ENCODE peak calls at places on chromosomes 5 and 9, in eight cellular contexts. U, M, S, E, C, I, R and F are unnamed samples.

GRCh38 chr5:1545798-1546355 is 22.1 kb upstream of the LPCAT1 start:
- DNase-seq in I (peak; percentile 42), U (no peak), M (no peak), C (peak; percentile 19), R (peak; percentile 78), E (no peak), S (no peak), F (no peak)

GRCh38 chr9:123327697-123328100 is 28.3 kb upstream of the CRB2 start:
- DNase-seq in M (peak; percentile 66), S (no peak), E (peak; percentile 84), I (no peak), R (peak; percentile 82), C (no peak), U (no peak), F (no peak)

GRCh38 chr5:120257358-120257971 is 206.6 kb upstream of the PRR16 start:
- DNase-seq in S (no peak), M (no peak), I (no peak), C (no peak), R (no peak), E (no peak), U (no peak), F (no peak)

GRCh38 chr9:131951905-131952304 is 127.8 kb downstream of the MED27 start:
- DNase-seq in I (no peak), U (no peak), R (no peak), S (no peak), E (no peak), C (peak; percentile 53), M (no peak), F (no peak)

GRCh38 chr9:89313842-89314241 is 2.8 kb downstream of the CKS2 start:
- DNase-seq in I (no peak), M (no peak), E (no peak), U (no peak), S (no peak), C (peak; percentile 33), R (no peak), F (no peak)

GRCh38 chr5:119397518-119398380 is 41.9 kb downstream of the TNFAIP8 start:
- DNase-seq in R (no peak), E (no peak), S (no peak), M (no peak), C (peak; percentile 90), I (no peak), U (no peak), F (no peak)

GRCh38 chr5:109388407-109388806 is 21.4 kb downstream of the PJA2 start:
- DNase-seq in M (no peak), S (no peak), E (no peak), I (no peak), R (no peak), C (peak; percentile 41), U (no peak), F (no peak)

GRCh38 chr5:51018423-51018822 is 352.0 kb downstream of the PARP8 start:
- DNase-seq in E (no peak), C (no peak), U (no peak), I (no peak), S (no peak), M (no peak), R (no peak), F (no peak)

GRCh38 chr5:132962429-132962928 is 955 bp downstream of the AFF4 start:
- DNase-seq in E (peak; percentile 34), R (no peak), M (peak; percentile 41), C (peak; percentile 83), I (no peak), U (peak; percentile 32), S (no peak), F (no peak)

GRCh38 chr5:154779105-154779504 is 23.9 kb downstream of the LARP1 start:
- DNase-seq in U (peak; percentile 57), I (peak; percentile 79), S (no peak), E (no peak), M (no peak), C (peak; percentile 88), R (no peak), F (no peak)

GRCh38 chr5:96661101-96661840 is 905 bp upstream of the CAST start:
- DNase-seq in S (no peak), E (peak; percentile 17), R (no peak), M (peak; percentile 53), I (no peak), C (peak; percentile 63), U (no peak), F (no peak)

GRCh38 chr9:32811251-32811650 is 27.9 kb downstream of the TMEM215 start:
- DNase-seq in I (no peak), R (no peak), M (no peak), S (no peak), E (no peak), U (no peak), C (no peak), F (no peak)

GRCh38 chr5:157562111-157562581 is 13.4 kb downstream of the ADAM19 start:
- DNase-seq in C (peak; percentile 70), E (no peak), M (no peak), S (no peak), I (no peak), U (no peak), R (no peak), F (no peak)

GRCh38 chr9:34687631-34688030 is 3.4 kb downstream of the CCL19 start:
- DNase-seq in I (no peak), R (no peak), C (no peak), M (no peak), E (no peak), U (no peak), S (no peak), F (no peak)

GRCh38 chr5:142725231-142726187 is 39.6 kb upstream of the FGF1 start:
- DNase-seq in E (no peak), I (no peak), R (no peak), C (peak; percentile 36), M (no peak), S (no peak), U (no peak), F (no peak)

GRCh38 chr5:67047180-67047579 is 149.4 kb downstream of the CD180 start:
- DNase-seq in R (no peak), E (no peak), U (no peak), M (no peak), C (no peak), I (no peak), S (no peak), F (no peak)

GRCh38 chr5:92467695-92468094 is 1084.6 kb upstream of the ARRDC3 start:
- DNase-seq in U (no peak), I (no peak), M (no peak), S (no peak), C (no peak), R (no peak), E (no peak), F (no peak)

GRCh38 chr5:1510631-1511030 is 13.1 kb downstream of the LPCAT1 start:
- DNase-seq in I (no peak), U (no peak), E (peak; percentile 7), R (peak; percentile 26), S (no peak), C (no peak), M (no peak), F (peak; percentile 64)

GRCh38 chr9:96376926-96377874 is 6.3 kb downstream of the SLC35D2 start:
- DNase-seq in I (peak; percentile 34), S (no peak), M (no peak), E (no peak), R (peak; percentile 75), C (peak; percentile 65), U (no peak), F (no peak)

GRCh38 chr9:110180713-110181434 is 27.1 kb downstream of the C9orf152 start:
- DNase-seq in I (no peak), E (no peak), S (no peak), R (no peak), U (no peak), C (peak; percentile 82), M (peak; percentile 78), F (no peak)

GRCh38 chr9:129416831-129417604 is 203.9 kb downstream of the C9orf50 start:
- DNase-seq in U (no peak), R (no peak), S (no peak), I (no peak), E (no peak), M (no peak), C (no peak), F (no peak)

GRCh38 chr9:122070728-122071127 is 22.4 kb downstream of the TTLL11 start:
- DNase-seq in U (no peak), C (no peak), S (no peak), M (no peak), R (no peak), E (no peak), I (no peak), F (no peak)
- TF ChIP-seq CTCF in U (no peak), C (no peak), S (no peak), M (no peak), R (no peak), E (no peak), I (no peak), F (no peak)

GRCh38 chr5:71932649-71933338 is 174.5 kb upstream of the MAP1B start:
- DNase-seq in C (peak; percentile 79), R (peak; percentile 40), S (no peak), M (peak; percentile 70), E (peak; percentile 49), I (peak; percentile 35), U (peak; percentile 36), F (no peak)
- TF ChIP-seq CTCF in C (peak; percentile 8), R (no peak), S (no peak), M (no peak), E (no peak), I (peak; percentile 4), U (no peak), F (no peak)

DNA sequence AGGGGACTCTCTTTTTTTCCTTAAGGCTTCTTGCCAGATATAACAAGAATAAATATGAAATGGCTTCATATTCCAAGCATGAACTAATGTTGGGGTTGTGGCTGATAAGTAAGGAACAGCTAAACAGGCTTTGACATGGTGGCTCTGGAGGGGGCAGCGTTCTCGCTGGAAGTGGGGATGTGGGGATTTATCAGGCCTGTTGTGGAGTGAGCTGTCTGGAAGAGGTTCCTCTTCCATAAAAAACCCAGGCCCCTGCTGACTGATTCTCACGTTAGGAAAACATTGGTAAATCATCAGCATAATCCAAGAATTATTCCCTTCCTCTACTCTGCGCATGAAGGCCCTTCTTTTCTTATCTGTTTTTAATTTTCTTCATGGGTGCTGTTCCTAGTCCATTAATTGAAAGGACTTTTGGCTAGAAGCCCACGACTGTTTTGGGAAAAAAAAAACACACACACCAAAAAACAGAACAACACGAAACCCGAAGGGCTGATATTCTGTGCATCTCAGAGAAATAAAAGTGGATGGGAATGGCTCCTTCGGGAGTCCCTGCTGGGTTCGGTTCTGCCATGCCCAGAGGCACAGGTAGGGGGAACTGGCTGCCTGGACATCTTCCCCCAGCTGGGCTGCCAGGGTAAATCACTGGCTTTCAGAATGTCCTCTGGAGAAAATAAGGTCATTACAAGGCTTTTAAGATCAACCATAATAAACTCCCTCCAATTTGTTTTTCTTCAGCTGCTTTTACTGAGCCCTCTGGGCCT is 297.0 kb downstream of the SLIT3 start:
- DNase-seq in R (no peak), I (no peak), S (no peak), U (no peak), E (no peak), M (no peak), C (no peak), F (no peak)
- TF ChIP-seq CTCF in R (no peak), I (peak; percentile 48), S (no peak), U (peak; percentile 16), E (no peak), M (no peak), C (peak; percentile 23), F (peak; percentile 57)

DNA sequence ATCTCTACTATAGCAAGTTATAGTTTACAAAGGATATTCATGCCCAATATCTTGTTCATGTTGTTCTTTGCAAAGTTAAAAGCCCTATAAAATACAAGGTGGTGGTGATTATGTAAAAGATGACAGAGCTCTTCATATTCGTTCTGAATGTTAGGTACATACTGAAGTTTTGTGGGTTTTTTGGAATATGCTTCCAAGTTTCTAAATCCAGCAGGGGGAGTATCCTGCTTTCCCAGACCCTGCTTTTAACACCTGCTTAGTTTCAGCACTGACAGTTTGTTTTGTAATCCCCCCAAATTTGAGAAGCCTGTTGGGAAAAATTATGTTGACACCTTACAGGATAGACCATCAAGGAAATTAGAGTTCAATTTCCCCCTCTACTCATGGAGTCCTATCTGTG is 438.3 kb downstream of the SH3GL2 start:
- DNase-seq in I (no peak), E (no peak), M (no peak), C (no peak), R (no peak), S (no peak), U (no peak), F (no peak)
- TF ChIP-seq CTCF in I (peak; percentile 14), E (no peak), M (no peak), C (no peak), R (no peak), S (no peak), U (no peak), F (peak; percentile 28)